ENCODE peak calls at places on chromosomes 12 and 14, in ten cellular contexts. I, O, F, Z, B, U, Q, G, R and E are unnamed samples.

GRCh38 chr12:30013051-30013450 is 229.3 kb upstream of the TMTC1 start:
- DNase-seq in I (no peak), O (no peak), F (no peak), Z (no peak), B (no peak), U (no peak), Q (no peak), G (no peak), R (no peak), E (no peak)

GRCh38 chr14:94366146-94366887 is 22.1 kb downstream of the SERPINA1 start:
- DNase-seq in I (peak), O (no peak), F (no peak), Z (no peak), B (no peak), U (peak), Q (no peak), G (no peak), R (no peak), E (no peak)

GRCh38 chr12:65822732-65823480 is 1.4 kb upstream of the HMGA2 start:
- DNase-seq in I (no peak), O (no peak), F (no peak), Z (peak), B (no peak), U (no peak), Q (peak), G (no peak), R (peak), E (peak)

GRCh38 chr12:79983492-79983891 is 48.6 kb upstream of the PPP1R12A start:
- DNase-seq in I (no peak), O (no peak), F (peak), Z (no peak), B (no peak), U (no peak), Q (no peak), G (no peak), R (peak), E (peak)

GRCh38 chr14:100122481-100123215 is 36.8 kb downstream of the DEGS2 start:
- DNase-seq in I (no peak), O (no peak), F (no peak), Z (no peak), B (no peak), U (no peak), Q (no peak), G (no peak), R (no peak), E (no peak)

GRCh38 chr14:91138511-91139359 is 24.9 kb downstream of the DGLUCY start:
- DNase-seq in I (no peak), O (no peak), F (no peak), Z (no peak), B (no peak), U (peak), Q (peak), G (peak), R (peak), E (peak)

GRCh38 chr12:78970041-78970440 is 105.5 kb downstream of the SYT1 start:
- DNase-seq in I (no peak), O (no peak), F (no peak), Z (no peak), B (no peak), U (no peak), Q (no peak), G (no peak), R (no peak), E (peak)

GRCh38 chr12:123571343-123571813 is 13.0 kb upstream of the TMED2 start:
- DNase-seq in I (peak), O (no peak), F (peak), Z (peak), B (no peak), U (peak), Q (no peak), G (no peak), R (peak), E (peak)

GRCh38 chr14:88934231-88934898 is 109.9 kb downstream of the TTC8 start:
- DNase-seq in I (no peak), O (no peak), F (no peak), Z (no peak), B (no peak), U (no peak), Q (no peak), G (no peak), R (peak), E (no peak)

GRCh38 chr12:68806488-68807237 is 1.3 kb upstream of the MDM2 start:
- DNase-seq in I (no peak), O (no peak), F (no peak), Z (no peak), B (no peak), U (no peak), Q (no peak), G (no peak), R (no peak), E (no peak)

GRCh38 chr12:7093892-7094291 is 1.6 kb upstream of the C1R start:
- DNase-seq in I (no peak), O (no peak), F (no peak), Z (no peak), B (no peak), U (no peak), Q (no peak), G (no peak), R (peak), E (peak)

GRCh38 chr14:69041783-69042182 is 62.7 kb upstream of the ACTN1 start:
- DNase-seq in I (no peak), O (no peak), F (no peak), Z (no peak), B (no peak), U (no peak), Q (no peak), G (no peak), R (no peak), E (no peak)

GRCh38 chr14:33564774-33565630 is 385.9 kb downstream of the EGLN3 start:
- DNase-seq in I (no peak), O (no peak), F (no peak), Z (no peak), B (no peak), U (peak), Q (peak), G (no peak), R (peak), E (peak)

GRCh38 chr12:79012616-79013015 is 148.0 kb downstream of the SYT1 start:
- DNase-seq in I (no peak), O (no peak), F (no peak), Z (no peak), B (no peak), U (no peak), Q (no peak), G (no peak), R (no peak), E (no peak)

GRCh38 chr12:12506541-12506940 is 56.1 kb downstream of the DUSP16 start:
- DNase-seq in I (no peak), O (no peak), F (no peak), Z (peak), B (no peak), U (no peak), Q (no peak), G (no peak), R (peak), E (peak)

GRCh38 chr12:25957898-25958253 is 606 bp upstream of the RASSF8 start:
- DNase-seq in I (no peak), O (no peak), F (peak), Z (no peak), B (peak), U (no peak), Q (no peak), G (no peak), R (peak), E (peak)

GRCh38 chr14:28913056-28913455 is 146.5 kb downstream of the FOXG1 start:
- DNase-seq in I (no peak), O (no peak), F (no peak), Z (no peak), B (no peak), U (no peak), Q (no peak), G (no peak), R (no peak), E (no peak)
- TF ChIP-seq CTCF in I (no peak), O (no peak), F (no peak), Z (no peak), B (no peak), U (no peak), Q (no peak), G (no peak), R (no peak), E (no peak)

DNA sequence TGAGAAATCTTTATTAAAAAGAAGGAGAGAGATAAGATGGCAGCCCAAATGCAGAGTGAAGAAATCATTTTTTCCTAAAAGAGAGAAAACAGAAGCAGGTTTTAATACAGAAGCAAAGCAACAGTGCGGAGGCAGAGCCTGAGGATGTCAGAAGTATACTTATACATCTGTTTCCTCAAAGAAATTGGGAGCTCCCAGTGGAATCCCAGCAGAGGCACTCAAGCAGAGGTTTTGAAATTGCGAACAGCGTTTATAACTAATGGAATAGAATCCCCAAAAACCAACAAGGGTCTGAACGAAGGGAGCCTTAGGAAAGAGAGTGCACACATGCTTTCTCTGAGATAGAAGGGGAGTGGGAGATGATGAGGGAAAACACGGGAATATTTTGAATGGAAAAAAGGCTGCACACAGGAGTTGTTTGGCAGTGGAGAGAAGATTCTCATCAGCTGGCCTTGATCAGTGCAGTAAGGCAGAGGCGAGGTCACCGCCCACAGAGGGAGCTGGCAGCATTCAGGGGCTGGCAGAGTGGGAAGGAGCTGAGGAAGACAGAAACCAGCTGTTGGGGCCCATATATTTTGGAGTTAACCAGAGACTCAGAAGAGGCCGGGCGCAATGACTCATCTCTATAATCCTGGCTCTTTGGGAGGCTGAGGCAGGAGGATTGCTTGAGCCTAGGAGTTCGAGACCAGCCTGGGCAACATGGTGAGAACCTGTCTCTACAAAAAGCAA is 17.5 kb downstream of the SMCO2 start:
- DNase-seq in I (no peak), O (no peak), F (peak), Z (peak), B (no peak), U (no peak), Q (no peak), G (no peak), R (peak), E (peak)
- TF ChIP-seq CTCF in I (no peak), O (no peak), F (no peak), Z (no peak), B (no peak), U (no peak), Q (no peak), G (no peak), R (no peak), E (no peak)

DNA sequence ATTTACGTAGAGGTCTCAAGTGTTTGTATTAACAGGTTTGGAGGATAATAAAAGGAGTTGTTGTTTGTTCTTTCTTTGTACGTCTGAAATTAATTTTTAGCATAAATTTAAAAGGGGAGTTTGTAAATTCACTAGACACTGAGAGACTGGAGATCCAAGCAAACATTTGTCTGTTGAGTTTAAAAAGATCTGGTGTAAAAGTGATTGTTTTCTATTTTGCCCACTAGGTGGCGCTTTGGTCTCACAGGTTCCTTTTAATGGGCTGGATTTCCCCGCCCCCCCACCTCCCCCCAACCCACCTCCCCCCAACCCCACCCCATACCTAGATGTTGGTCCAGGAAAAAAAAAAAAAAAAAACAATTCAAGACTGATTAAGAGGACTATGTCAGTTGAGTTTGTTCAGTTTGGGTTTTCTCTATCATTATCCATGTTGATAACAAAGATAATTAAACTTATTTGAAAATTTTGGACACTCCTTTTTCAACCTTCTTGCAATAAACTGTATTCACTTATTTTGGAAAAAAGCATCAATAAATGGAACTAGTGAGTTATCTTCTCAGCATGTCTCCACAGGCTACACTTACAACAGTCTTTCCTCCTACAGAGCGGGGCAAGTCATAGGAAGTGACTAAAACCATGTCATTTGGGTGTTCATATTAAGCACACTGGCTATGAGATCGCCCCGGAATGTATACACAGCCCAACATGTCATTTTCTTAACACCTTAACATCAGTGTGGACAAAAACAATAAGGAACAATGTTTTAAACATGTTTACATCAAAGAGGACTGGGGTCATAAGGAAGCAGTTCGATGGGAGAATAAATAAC is 841.1 kb downstream of the NRXN3 start:
- DNase-seq in I (no peak), O (no peak), F (no peak), Z (no peak), B (no peak), U (peak), Q (peak), G (no peak), R (peak), E (peak)
- TF ChIP-seq CTCF in I (peak), O (no peak), F (peak), Z (peak), B (peak), U (peak), Q (peak), G (no peak), R (no peak), E (peak)

GRCh38 chr12:115857160-115857920 is 420.2 kb downstream of the MED13L start:
- DNase-seq in I (no peak), O (no peak), F (no peak), Z (no peak), B (no peak), U (no peak), Q (no peak), G (no peak), R (no peak), E (no peak)
- TF ChIP-seq CTCF in I (no peak), O (no peak), F (peak), Z (no peak), B (no peak), U (no peak), Q (no peak), G (no peak), R (peak), E (peak)